ENCODE peak calls at places on chromosomes 7 and 10, in four cellular contexts. L is fibroblast of gingiva; Q is Right ventricle myocardium superior; A is activated naive CD4-positive, alpha-beta T cell treated with anti-CD3 and anti-CD28 coated beads for 36 hours. Y is an unnamed sample.

GRCh38 chr10:131868436-131868835 is 32.4 kb upstream of the PPP2R2D start:
- DNase-seq in L (no peak), Q (no peak), A (no peak), Y (no peak)

GRCh38 chr10:71234017-71234894 is 21.9 kb downstream of the UNC5B start:
- DNase-seq in L (no peak), Q (peak), A (no peak), Y (no peak)

GRCh38 chr7:128928159-128928558 is 9.6 kb upstream of the IRF5 start:
- DNase-seq in L (no peak), Q (peak), A (no peak), Y (peak)

GRCh38 chr7:47707596-47707995 is 125.7 kb upstream of the TNS3 start:
- DNase-seq in L (no peak), Q (no peak), A (no peak), Y (no peak)

GRCh38 chr10:99920901-99921300 is 88.8 kb downstream of the DNMBP start:
- DNase-seq in L (peak), Q (no peak), A (no peak), Y (peak)

GRCh38 chr7:155824195-155824915 is 12.1 kb upstream of the SHH start:
- DNase-seq in L (no peak), Q (no peak), A (no peak), Y (peak)

GRCh38 chr10:124719213-124719851 is 24.8 kb downstream of the FAM53B start:
- DNase-seq in L (peak), Q (peak), A (peak), Y (no peak)

GRCh38 chr10:131193923-131194322 is 117.6 kb downstream of the TCERG1L start:
- DNase-seq in L (no peak), Q (no peak), A (no peak), Y (no peak)

GRCh38 chr7:107661081-107661864 is 645 bp downstream of the SLC26A4 start:
- DNase-seq in L (peak), Q (peak), A (peak), Y (peak)

GRCh38 chr7:6171532-6172330 is 100.7 kb downstream of the CYTH3 start:
- DNase-seq in L (no peak), Q (no peak), A (no peak), Y (no peak)

GRCh38 chr10:22646291-22646926 is 68.0 kb downstream of the PIP4K2A start:
- DNase-seq in L (no peak), Q (no peak), A (no peak), Y (no peak)

GRCh38 chr7:86963599-86964230 is 95.7 kb downstream of the ELAPOR2 start:
- DNase-seq in L (no peak), Q (no peak), A (peak), Y (peak)

GRCh38 chr10:117477241-117477947 is 65.2 kb upstream of the EMX2 start:
- DNase-seq in L (no peak), Q (peak), A (no peak), Y (no peak)

GRCh38 chr10:24706479-24707118 is 17.1 kb downstream of the ARHGAP21 start:
- DNase-seq in L (peak), Q (no peak), A (peak), Y (peak)

GRCh38 chr7:26135551-26135950 is 16.4 kb upstream of the NFE2L3 start:
- DNase-seq in L (no peak), Q (no peak), A (no peak), Y (no peak)

GRCh38 chr10:79424221-79425073 is 21.0 kb downstream of the ZCCHC24 start:
- DNase-seq in L (peak), Q (peak), A (no peak), Y (peak)

GRCh38 chr10:120555436-120556163 is 98.6 kb downstream of the PLPP4 start:
- DNase-seq in L (no peak), Q (no peak), A (no peak), Y (no peak)

GRCh38 chr7:151048911-151049463 is 656 bp downstream of the ASIC3 start:
- DNase-seq in L (no peak), Q (no peak), A (no peak), Y (no peak)

GRCh38 chr7:2010101-2010500 is 222.6 kb downstream of the MAD1L1 start:
- DNase-seq in L (no peak), Q (peak), A (no peak), Y (no peak)

GRCh38 chr10:60646966-60647796 is 131.1 kb upstream of the CDK1 start:
- DNase-seq in L (peak), Q (no peak), A (peak), Y (peak)

GRCh38 chr10:89516149-89516832 is 19.1 kb downstream of the SLC16A12 start:
- DNase-seq in L (peak), Q (peak), A (no peak), Y (peak)

GRCh38 chr10:77004917-77005564 is 632.6 kb downstream of the KCNMA1 start:
- DNase-seq in L (peak), Q (no peak), A (no peak), Y (peak)

GRCh38 chr7:128829391-128830166 is 627 bp upstream of the FLNC start:
- DNase-seq in L (no peak), Q (peak), A (no peak), Y (peak)

GRCh38 chr10:5321273-5321672 is 43.5 kb upstream of the UCN3 start:
- DNase-seq in L (no peak), Q (no peak), A (no peak), Y (no peak)

GRCh38 chr10:88952647-88953111 is at the start of gene ACTA2:
- DNase-seq in L (peak), Q (peak), A (no peak), Y (peak)

Y was measured in Daoy.